ENCODE peak calls at places on chromosomes 5 and 9, in four cellular contexts. X is endothelial cell, O is mesothelial cell of epicardium, K is spleen. Y is an unnamed sample.
A peak's percentile ranks its signal among the peaks of the same experiment; 100 is the strongest.

GRCh38 chr9:128098936-128099931 is 28.3 kb downstream of the PTGES2 start:
- DNase-seq in X (no peak), O (no peak), K (peak; percentile 75), Y (no peak)

GRCh38 chr5:128254789-128255188 is 171.2 kb downstream of the SLC12A2 start:
- DNase-seq in X (no peak), O (no peak), K (no peak), Y (no peak)

GRCh38 chr5:78781611-78782356 is 133.2 kb upstream of the LHFPL2 start:
- DNase-seq in X (no peak), O (no peak), K (no peak), Y (no peak)

GRCh38 chr9:4584636-4585035 is 77.5 kb upstream of the PLPP6 start:
- DNase-seq in X (no peak), O (no peak), K (no peak), Y (no peak)

GRCh38 chr5:161585798-161586197 is 39.3 kb upstream of the GABRB2 start:
- DNase-seq in X (no peak), O (no peak), K (no peak), Y (no peak)

GRCh38 chr5:141695627-141696180 is 13.7 kb upstream of the ARAP3 start:
- DNase-seq in X (no peak), O (no peak), K (no peak), Y (no peak)

GRCh38 chr5:72271696-72272095 is 48.3 kb downstream of the MRPS27 start:
- DNase-seq in X (no peak), O (no peak), K (no peak), Y (no peak)

GRCh38 chr9:95854386-95855015 is 21.0 kb upstream of the ERCC6L2 start:
- DNase-seq in X (no peak), O (no peak), K (no peak), Y (no peak)

GRCh38 chr5:42636425-42636824 is 120.2 kb upstream of the CCDC152 start:
- DNase-seq in X (no peak), O (no peak), K (no peak), Y (no peak)

GRCh38 chr5:88824141-88824540 is 58.8 kb downstream of the MEF2C start:
- DNase-seq in X (no peak), O (no peak), K (no peak), Y (no peak)

GRCh38 chr9:137384116-137384756 is 38.7 kb downstream of the EXD3 start:
- DNase-seq in X (no peak), O (no peak), K (no peak), Y (no peak)

GRCh38 chr9:91178281-91179236 is 183.2 kb downstream of the AUH start:
- DNase-seq in X (no peak), O (no peak), K (peak; percentile 75), Y (no peak)

GRCh38 chr5:150644496-150644895 is 4.0 kb downstream of the SYNPO start:
- DNase-seq in X (no peak), O (no peak), K (no peak), Y (no peak)

DNA sequence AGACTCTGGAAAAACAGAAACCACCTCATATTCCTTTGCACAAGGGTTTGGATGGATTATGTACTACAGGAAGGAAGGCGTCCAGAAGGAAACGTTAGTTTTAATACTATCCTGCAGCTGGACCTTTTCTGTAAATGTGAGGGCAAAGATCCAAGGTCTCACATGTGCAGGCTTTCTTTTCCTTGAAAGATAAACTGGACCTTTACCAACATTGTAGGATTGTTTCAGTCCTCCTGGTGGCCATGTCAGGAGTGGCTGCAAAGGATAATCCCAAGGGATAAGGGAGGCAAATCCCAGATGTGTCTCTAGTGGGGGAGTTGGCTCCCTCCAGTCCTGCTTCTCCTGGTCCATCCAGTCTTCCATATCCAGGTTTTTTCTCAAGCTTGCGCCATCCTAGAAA is 397.5 kb downstream of the HTR1A start:
- DNase-seq in X (no peak), O (no peak), K (no peak), Y (no peak)
- TF ChIP-seq CTCF in X (no peak), O (no peak), K (no peak), Y (no peak)

DNA sequence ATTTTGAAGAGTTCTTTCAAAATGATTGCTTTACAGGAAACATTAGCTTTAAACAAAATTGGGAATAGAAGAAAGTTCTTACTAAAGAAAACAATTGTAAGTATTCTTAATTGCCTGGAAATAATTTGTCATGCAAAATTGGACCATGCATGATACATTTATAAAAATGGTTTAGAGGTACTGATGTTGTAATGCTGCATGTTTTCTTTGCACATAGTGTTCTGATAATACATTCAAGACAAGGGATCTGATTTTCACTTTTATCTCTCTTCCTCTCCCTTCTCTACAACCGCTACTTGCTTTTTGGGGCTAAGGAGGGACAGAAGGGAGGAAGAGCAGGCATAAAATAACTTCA is 211.6 kb upstream of the MPDZ start:
- DNase-seq in X (no peak), O (no peak), K (no peak), Y (no peak)
- TF ChIP-seq CTCF in X (no peak), O (no peak), K (no peak), Y (no peak)

GRCh38 chr5:115624994-115625393 is 842 bp downstream of the TMED7 start:
- DNase-seq in X (no peak), O (no peak), K (no peak), Y (no peak)

GRCh38 chr5:115625579-115626443 is at the start of gene TMED7:
- DNase-seq in X (peak; percentile 99), O (peak; percentile 96), K (peak; percentile 100), Y (peak; percentile 96)

GRCh38 chr5:115623632-115624031 is 2.2 kb downstream of the TMED7 start:
- DNase-seq in X (no peak), O (no peak), K (no peak), Y (no peak)

GRCh38 chr5:115627295-115627825 is 1.5 kb upstream of the TMED7 start:
- DNase-seq in X (no peak), O (no peak), K (no peak), Y (no peak)

DNA sequence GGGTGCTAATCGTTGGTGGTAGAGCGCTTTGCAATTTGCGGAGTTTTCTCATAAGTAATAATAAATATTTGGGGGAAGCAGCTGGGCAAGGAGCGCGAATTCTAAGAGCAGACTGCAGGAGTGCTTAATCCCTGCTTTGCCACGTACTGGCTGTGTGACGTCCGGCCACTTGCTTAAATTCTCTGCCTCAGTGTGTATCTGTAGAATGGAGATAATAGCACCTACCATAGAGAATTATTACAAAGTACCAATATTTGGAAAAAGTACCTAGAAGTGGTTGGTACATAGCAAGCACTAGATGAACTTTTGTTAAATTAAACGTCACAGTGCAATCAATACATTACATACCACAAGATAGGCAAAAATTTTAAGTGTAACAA is 598 bp upstream of the TMED7 start:
- DNase-seq in X (no peak), O (no peak), K (no peak), Y (no peak)
- TF ChIP-seq CTCF in X (no peak), O (no peak), K (no peak), Y (no peak)

GRCh38 chr9:68678430-68678829 is 26.6 kb upstream of the PIP5K1B start:
- DNase-seq in X (peak; percentile 27), O (no peak), K (no peak), Y (no peak)
- TF ChIP-seq CTCF in X (no peak), O (peak; percentile 16), K (no peak), Y (peak; percentile 66)

Y was measured in progenitor cell of endocrine pancreas.